ENCODE peak calls at places on chromosomes 16 and 17, in six cellular contexts. Z is MM.1S, J is GM23248, M is HCT116, T is GM23338, U is hepatocyte. K is an unnamed sample. For H3K9me2, the result is how much of the 10 kb centered on the place peaks cover.

GRCh38 chr16:80803341-80804060 is 897 bp downstream of the CDYL2 start:
- DNase-seq in M (no peak), T (peak), J (peak), U (peak), Z (no peak), K (peak)

GRCh38 chr17:9044796-9045470 is 23.6 kb downstream of the NTN1 start:
- DNase-seq in J (peak), M (no peak), U (no peak), Z (no peak), T (no peak), K (peak)

GRCh38 chr17:50133769-50134099 is 3.8 kb upstream of the SAMD14 start:
- DNase-seq in T (peak), J (peak), Z (no peak), U (no peak), M (no peak), K (no peak)

GRCh38 chr17:56284501-56284900 is 131.2 kb downstream of the ANKFN1 start:
- DNase-seq in U (no peak), J (no peak), Z (no peak), M (no peak), T (no peak), K (no peak)

GRCh38 chr17:78613423-78613822 is 36.2 kb upstream of the DNAH17 start:
- DNase-seq in T (no peak), Z (no peak), U (no peak), J (no peak), M (no peak), K (no peak)

GRCh38 chr17:58786586-58787295 is 31.1 kb downstream of the PPM1E start:
- DNase-seq in M (peak), J (peak), Z (no peak), T (no peak), U (peak), K (peak)

GRCh38 chr17:42407289-42407836 is 15.7 kb downstream of the CAVIN1 start:
- DNase-seq in J (peak), M (no peak), Z (peak), T (peak), U (peak), K (no peak)

GRCh38 chr17:55444471-55445441 is 23.1 kb upstream of the MMD start:
- DNase-seq in T (no peak), Z (no peak), U (no peak), J (no peak), M (no peak), K (no peak)

GRCh38 chr17:47188266-47188665 is 829 bp downstream of the CDC27 start:
- DNase-seq in U (no peak), J (peak), M (no peak), Z (peak), T (peak), K (peak)

GRCh38 chr17:55996826-55997225 is 156.4 kb upstream of the ANKFN1 start:
- DNase-seq in T (no peak), M (no peak), U (no peak), J (peak), Z (no peak), K (no peak)

GRCh38 chr17:9522074-9522473 is 53.5 kb downstream of the STX8 start:
- DNase-seq in M (no peak), Z (peak), J (peak), U (peak), T (peak), K (peak)

GRCh38 chr16:1183235-1183907 is 30.5 kb downstream of the CACNA1H start:
- DNase-seq in J (peak), T (no peak), U (peak), Z (no peak), M (no peak), K (no peak)

GRCh38 chr16:89363621-89364393 is 126.6 kb downstream of the ANKRD11 start:
- DNase-seq in M (peak), Z (no peak), U (peak), T (no peak), J (peak), K (peak)

GRCh38 chr16:28981517-28981916 is 3.3 kb upstream of the LAT start:
- DNase-seq in Z (peak), J (peak), M (no peak), T (peak), U (no peak), K (peak)

GRCh38 chr16:67181346-67181745 is 2.4 kb downstream of the MATCAP1 start:
- DNase-seq in T (no peak), J (peak), M (no peak), U (no peak), Z (no peak), K (peak)

GRCh38 chr16:21156767-21157467 is 1.6 kb upstream of the LDAF1 start:
- DNase-seq in M (peak), J (peak), T (peak), U (peak), Z (peak), K (peak)

GRCh38 chr17:50180066-50180465 is 14.3 kb downstream of the SGCA start:
- DNase-seq in J (no peak), T (no peak), U (no peak), Z (no peak), M (no peak), K (no peak)

GRCh38 chr16:77850637-77851330 is 62.4 kb downstream of the VAT1L start:
- DNase-seq in J (peak), T (no peak), M (no peak), Z (no peak), U (no peak), K (no peak)

GRCh38 chr17:75244133-75244866 is 17.1 kb downstream of the GGA3 start:
- DNase-seq in J (no peak), M (no peak), U (no peak), Z (no peak), T (no peak), K (no peak)

GRCh38 chr16:66881560-66881959 is 1.2 kb downstream of the PDP2 start:
- DNase-seq in T (no peak), Z (no peak), U (no peak), M (no peak), J (no peak), K (no peak)

GRCh38 chr16:57360321-57360935 is 1.8 kb downstream of the CCL22 start:
- DNase-seq in U (no peak), T (no peak), Z (no peak), M (no peak), J (no peak), K (no peak)

GRCh38 chr16:23072084-23072599 is 77.1 kb downstream of the USP31 start:
- DNase-seq in M (no peak), Z (no peak), U (no peak), J (peak), T (no peak), K (peak)

GRCh38 chr16:19348578-19349315 is 63.2 kb downstream of the CLEC19A start:
- DNase-seq in T (peak), M (no peak), U (no peak), Z (no peak), J (peak), K (no peak)

GRCh38 chr17:80145076-80146075 is 1.6 kb downstream of the EIF4A3 start:
- DNase-seq in M (no peak), U (no peak), T (no peak), Z (peak), J (peak), K (peak)

GRCh38 chr17:2050871-2051387 is 4.0 kb upstream of the HIC1 start:
- DNase-seq in U (peak), J (peak), T (peak), M (no peak), Z (no peak), K (peak)
- TF ChIP-seq EZH2 in U (peak), J (no peak), T (peak), M (no peak), Z (no peak), K (no peak)

DNA sequence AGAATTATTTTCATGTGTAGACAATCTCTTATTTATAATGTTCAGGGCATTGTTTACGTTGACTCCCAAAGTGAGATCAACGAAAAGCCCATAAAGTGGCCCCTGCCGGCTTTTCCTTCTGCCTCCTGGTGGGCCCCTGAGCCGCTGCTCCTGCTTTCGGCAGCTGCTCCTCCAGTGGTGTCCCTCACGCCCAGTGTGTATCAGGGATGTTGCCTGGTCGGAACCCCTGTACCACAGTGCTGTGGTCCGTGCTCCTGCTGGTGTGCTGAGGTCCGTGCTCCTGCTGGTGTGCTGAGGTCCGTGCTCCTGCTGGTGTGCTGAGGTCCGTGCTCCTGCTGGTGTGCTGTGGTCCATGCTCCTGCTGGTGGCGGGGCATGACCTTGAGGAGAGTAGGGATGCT is 107.6 kb downstream of the BANP start:
- DNase-seq in M (no peak), T (no peak), J (no peak), U (no peak), Z (no peak), K (no peak)
- TF ChIP-seq EZH2phosphoT487 in M (no peak), T (no peak), J (no peak), U (no peak), Z (no peak), K (no peak)

GRCh38 chr16:52756812-52757517 is 210.0 kb upstream of the TOX3 start:
- DNase-seq in Z (no peak), J (no peak), M (no peak), T (no peak), U (no peak), K (no peak)
- H3K9me2 ChIP-seq in Z (under half), J (under half), M (under half), T (under half), U (under half), K (under half)

DNA sequence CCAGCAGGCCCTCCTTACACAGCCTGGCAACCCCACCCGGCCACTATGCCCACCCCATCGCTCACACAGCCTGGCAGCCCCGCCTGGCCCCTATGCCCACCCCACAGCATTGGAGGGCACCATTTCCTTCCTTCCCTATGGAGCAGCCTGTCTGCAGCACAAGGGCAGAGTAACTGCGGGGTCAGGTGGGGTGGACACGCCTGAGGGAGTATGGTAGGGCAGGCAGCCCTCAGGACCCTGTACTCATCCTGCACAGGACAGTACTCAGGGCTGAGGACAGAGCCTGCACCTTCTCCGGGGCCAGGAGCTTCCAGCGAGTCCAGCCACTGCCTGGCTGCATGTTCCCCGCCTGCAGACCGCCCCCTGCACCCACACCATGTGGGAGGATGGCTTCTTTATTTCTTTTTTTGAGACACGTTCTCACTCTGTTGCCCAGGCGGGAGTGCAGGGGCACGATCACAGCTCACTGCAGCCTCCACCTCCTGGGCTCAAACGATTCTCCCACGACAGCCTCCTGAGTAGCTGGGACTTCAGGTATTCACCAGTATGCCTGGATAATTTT is 47.5 kb upstream of the CDC42EP4 start:
- DNase-seq in M (no peak), U (no peak), J (no peak), Z (no peak), T (no peak), K (no peak)
- TF ChIP-seq EZH2 in M (no peak), U (no peak), J (no peak), Z (no peak), T (no peak), K (no peak)

GRCh38 chr16:54242199-54242598 is 44.4 kb downstream of the IRX3 start:
- DNase-seq in T (peak), U (no peak), J (no peak), M (peak), Z (no peak), K (peak)
- TF ChIP-seq EZH2phosphoT487 in T (no peak), U (no peak), J (no peak), M (no peak), Z (no peak), K (no peak)

DNA sequence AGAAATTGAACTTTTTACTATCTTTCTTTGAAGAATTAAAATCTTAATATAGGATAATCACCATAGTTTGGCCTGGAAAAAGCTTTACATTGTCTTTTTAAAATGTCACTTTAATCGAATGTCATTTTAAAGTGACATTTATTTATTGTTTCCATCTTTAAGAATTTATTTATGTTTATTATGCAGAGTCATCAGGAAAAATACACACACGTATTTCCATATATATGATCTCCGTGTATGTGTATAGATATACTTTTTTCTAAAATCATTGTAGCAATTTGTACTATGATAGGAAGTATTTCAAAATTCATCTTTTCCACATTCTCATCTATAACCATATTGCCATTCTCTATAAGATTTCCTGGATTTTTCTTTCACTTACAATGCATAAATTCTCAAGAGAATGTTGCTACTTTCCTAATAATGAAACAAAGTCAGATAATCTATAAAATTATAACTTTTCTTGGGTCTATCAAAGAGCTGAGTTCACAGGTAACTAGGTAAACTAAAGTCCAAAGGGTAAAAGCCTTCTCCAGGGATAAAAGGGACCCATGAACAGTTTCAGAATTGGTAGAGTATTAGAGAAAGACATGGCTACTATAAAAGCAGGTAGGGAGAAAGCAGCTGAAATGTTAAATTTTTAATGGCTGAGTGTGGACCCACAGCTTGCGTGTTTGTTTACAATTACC is 11.9 kb downstream of the ABCA8 start:
- DNase-seq in T (no peak), J (no peak), Z (no peak), U (no peak), M (no peak), K (no peak)
- H3K9me2 ChIP-seq in T (under half), J (under half), Z (under half), U (under half), M (under half), K (under half)

GRCh38 chr17:32123782-32124181 is 18.5 kb upstream of the RHOT1 start:
- DNase-seq in M (no peak), Z (no peak), U (no peak), T (no peak), J (no peak), K (no peak)
- TF ChIP-seq EZH2 in M (no peak), Z (no peak), U (no peak), T (no peak), J (no peak), K (no peak)

DNA sequence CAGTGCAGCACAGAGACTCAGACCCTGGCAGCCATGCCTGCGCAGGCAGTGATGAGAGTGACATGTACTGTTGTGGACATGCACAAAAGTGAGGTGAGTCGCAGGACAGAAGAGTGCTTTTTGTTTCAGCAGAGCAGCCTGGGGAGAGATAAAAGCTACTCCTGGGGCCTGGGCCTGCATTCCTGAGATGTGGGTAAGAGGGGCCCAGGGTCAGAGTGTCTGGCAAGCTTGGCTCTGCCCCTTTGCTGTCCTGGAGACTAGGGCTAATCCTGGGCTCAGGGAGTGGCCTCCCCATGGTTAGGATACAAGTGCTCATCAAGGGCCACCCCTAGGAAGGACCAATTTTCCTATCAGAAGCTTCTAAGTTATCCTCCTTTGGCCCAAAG is 4.8 kb upstream of the ERBB2 start:
- DNase-seq in U (no peak), M (no peak), J (no peak), Z (no peak), T (no peak), K (no peak)
- TF ChIP-seq EZH2phosphoT487 in U (no peak), M (no peak), J (no peak), Z (no peak), T (no peak), K (no peak)

GRCh38 chr16:85123891-85124635 is 11.8 kb upstream of the CIBAR2 start:
- DNase-seq in M (no peak), T (peak), U (peak), J (peak), Z (no peak), K (peak)

GRCh38 chr16:85126731-85127662 is 14.7 kb upstream of the CIBAR2 start:
- DNase-seq in U (peak), T (peak), M (no peak), J (peak), Z (no peak), K (peak)

GRCh38 chr16:85126383-85126730 is 14.1 kb upstream of the CIBAR2 start:
- DNase-seq in U (no peak), J (no peak), Z (no peak), M (no peak), T (no peak), K (no peak)

GRCh38 chr16:85124636-85125346 is 12.5 kb upstream of the CIBAR2 start:
- DNase-seq in Z (no peak), T (no peak), J (no peak), U (no peak), M (no peak), K (no peak)

GRCh38 chr16:85125570-85126382 is 13.5 kb upstream of the CIBAR2 start:
- DNase-seq in Z (no peak), J (no peak), U (no peak), T (no peak), M (no peak), K (no peak)
- H3K9me2 ChIP-seq in Z (under half), J (under half), U (under half), T (under half), M (under half), K (under half)

GRCh38 chr16:11386791-11387546 is 41.7 kb downstream of the RMI2 start:
- DNase-seq in M (no peak), J (peak), T (peak), U (peak), Z (no peak), K (no peak)
- TF ChIP-seq EZH2 in M (no peak), J (no peak), T (no peak), U (no peak), Z (no peak), K (no peak)

K was measured in PC-3.